ENCODE peak calls at places on chromosomes 1 and 21, in six cellular contexts. One of them, this sample, is unnamed.

GRCh38 chr1:228016181-228016510 is 9.3 kb downstream of the WNT3A start:
- DNase-seq in GM06990: no peak
- DNase-seq in CD8-positive, alpha-beta T cell: no peak
- DNase-seq in epithelial cell of esophagus: no peak
- DNase-seq in foreskin fibroblast: no peak
- DNase-seq in colonic mucosa: no peak
- DNase-seq in this sample: no peak

GRCh38 chr1:237058470-237058869 is 16.5 kb downstream of the RYR2 start:
- DNase-seq in GM06990: no peak
- DNase-seq in CD8-positive, alpha-beta T cell: no peak
- DNase-seq in epithelial cell of esophagus: no peak
- DNase-seq in foreskin fibroblast: no peak
- DNase-seq in colonic mucosa: no peak
- DNase-seq in this sample: no peak

GRCh38 chr21:38848187-38848609 is 42.5 kb downstream of the ETS2 start:
- DNase-seq in GM06990: no peak
- DNase-seq in CD8-positive, alpha-beta T cell: no peak
- DNase-seq in epithelial cell of esophagus: no peak
- DNase-seq in foreskin fibroblast: peak
- DNase-seq in colonic mucosa: peak
- DNase-seq in this sample: no peak

GRCh38 chr1:206560021-206560716 is 52.1 kb downstream of the EIF2D start:
- DNase-seq in GM06990: no peak
- DNase-seq in CD8-positive, alpha-beta T cell: no peak
- DNase-seq in epithelial cell of esophagus: no peak
- DNase-seq in foreskin fibroblast: no peak
- DNase-seq in colonic mucosa: no peak
- DNase-seq in this sample: no peak

GRCh38 chr1:228490120-228491078 is 3.2 kb downstream of the RNF187 start:
- DNase-seq in GM06990: no peak
- DNase-seq in CD8-positive, alpha-beta T cell: no peak
- DNase-seq in epithelial cell of esophagus: no peak
- DNase-seq in foreskin fibroblast: peak
- DNase-seq in colonic mucosa: no peak
- DNase-seq in this sample: no peak

GRCh38 chr1:158203693-158204457 is 23.2 kb downstream of the CD1D start:
- DNase-seq in GM06990: no peak
- DNase-seq in CD8-positive, alpha-beta T cell: no peak
- DNase-seq in epithelial cell of esophagus: peak
- DNase-seq in foreskin fibroblast: peak
- DNase-seq in colonic mucosa: peak
- DNase-seq in this sample: peak

GRCh38 chr1:229409616-229410369 is 24.1 kb downstream of the ACTA1 start:
- DNase-seq in GM06990: no peak
- DNase-seq in CD8-positive, alpha-beta T cell: no peak
- DNase-seq in epithelial cell of esophagus: no peak
- DNase-seq in foreskin fibroblast: no peak
- DNase-seq in colonic mucosa: no peak
- DNase-seq in this sample: no peak

GRCh38 chr21:39721885-39722284 is 23.1 kb upstream of the IGSF5 start:
- DNase-seq in GM06990: no peak
- DNase-seq in CD8-positive, alpha-beta T cell: no peak
- DNase-seq in epithelial cell of esophagus: no peak
- DNase-seq in foreskin fibroblast: no peak
- DNase-seq in colonic mucosa: peak
- DNase-seq in this sample: no peak

GRCh38 chr1:67256291-67257172 is 51.1 kb upstream of the IL12RB2 start:
- DNase-seq in GM06990: no peak
- DNase-seq in CD8-positive, alpha-beta T cell: no peak
- DNase-seq in epithelial cell of esophagus: peak
- DNase-seq in foreskin fibroblast: peak
- DNase-seq in colonic mucosa: no peak
- DNase-seq in this sample: no peak

GRCh38 chr1:44447051-44447806 is 42.2 kb downstream of the RNF220 start:
- DNase-seq in GM06990: no peak
- DNase-seq in CD8-positive, alpha-beta T cell: no peak
- DNase-seq in epithelial cell of esophagus: peak
- DNase-seq in foreskin fibroblast: peak
- DNase-seq in colonic mucosa: no peak
- DNase-seq in this sample: no peak

GRCh38 chr1:37676281-37677243 is 15.8 kb upstream of the CDCA8 start:
- DNase-seq in GM06990: peak
- DNase-seq in CD8-positive, alpha-beta T cell: no peak
- DNase-seq in epithelial cell of esophagus: no peak
- DNase-seq in foreskin fibroblast: peak
- DNase-seq in colonic mucosa: no peak
- DNase-seq in this sample: no peak

GRCh38 chr1:154148787-154149186 is 6.1 kb downstream of the NUP210L start:
- DNase-seq in GM06990: peak
- DNase-seq in CD8-positive, alpha-beta T cell: no peak
- DNase-seq in epithelial cell of esophagus: no peak
- DNase-seq in foreskin fibroblast: peak
- DNase-seq in colonic mucosa: no peak
- DNase-seq in this sample: no peak

GRCh38 chr1:178189814-178190213 is 95.9 kb downstream of the RASAL2 start:
- DNase-seq in GM06990: peak
- DNase-seq in CD8-positive, alpha-beta T cell: no peak
- DNase-seq in epithelial cell of esophagus: peak
- DNase-seq in foreskin fibroblast: peak
- DNase-seq in colonic mucosa: no peak
- DNase-seq in this sample: no peak

GRCh38 chr1:118945460-118945859 is 42.7 kb downstream of the TBX15 start:
- DNase-seq in GM06990: no peak
- DNase-seq in CD8-positive, alpha-beta T cell: no peak
- DNase-seq in epithelial cell of esophagus: no peak
- DNase-seq in foreskin fibroblast: peak
- DNase-seq in colonic mucosa: no peak
- DNase-seq in this sample: peak

GRCh38 chr21:44454747-44455523 is at the start of gene LRRC3:
- DNase-seq in GM06990: peak
- DNase-seq in CD8-positive, alpha-beta T cell: peak
- DNase-seq in epithelial cell of esophagus: peak
- DNase-seq in foreskin fibroblast: peak
- DNase-seq in colonic mucosa: peak
- DNase-seq in this sample: no peak

GRCh38 chr1:248359415-248359814 is 2.0 kb upstream of the OR2T4 start:
- DNase-seq in GM06990: no peak
- DNase-seq in CD8-positive, alpha-beta T cell: no peak
- DNase-seq in epithelial cell of esophagus: no peak
- DNase-seq in foreskin fibroblast: no peak
- DNase-seq in colonic mucosa: no peak
- DNase-seq in this sample: no peak

GRCh38 chr1:151512801-151513625 is 1.8 kb downstream of the CGN start:
- DNase-seq in GM06990: no peak
- DNase-seq in CD8-positive, alpha-beta T cell: no peak
- DNase-seq in epithelial cell of esophagus: peak
- DNase-seq in foreskin fibroblast: no peak
- DNase-seq in colonic mucosa: peak
- DNase-seq in this sample: no peak

GRCh38 chr1:205436776-205437485 is 15.1 kb upstream of the LEMD1 start:
- DNase-seq in GM06990: no peak
- DNase-seq in CD8-positive, alpha-beta T cell: no peak
- DNase-seq in epithelial cell of esophagus: no peak
- DNase-seq in foreskin fibroblast: no peak
- DNase-seq in colonic mucosa: no peak
- DNase-seq in this sample: no peak

GRCh38 chr1:167105150-167105840 is 11.4 kb downstream of the STYXL2 start:
- DNase-seq in GM06990: no peak
- DNase-seq in CD8-positive, alpha-beta T cell: no peak
- DNase-seq in epithelial cell of esophagus: no peak
- DNase-seq in foreskin fibroblast: no peak
- DNase-seq in colonic mucosa: no peak
- DNase-seq in this sample: no peak

GRCh38 chr1:4485398-4485797 is 169.0 kb upstream of the AJAP1 start:
- DNase-seq in GM06990: no peak
- DNase-seq in CD8-positive, alpha-beta T cell: no peak
- DNase-seq in epithelial cell of esophagus: no peak
- DNase-seq in foreskin fibroblast: no peak
- DNase-seq in colonic mucosa: no peak
- DNase-seq in this sample: no peak

GRCh38 chr1:10407201-10407600 is 8.3 kb downstream of the PGD start:
- DNase-seq in GM06990: no peak
- DNase-seq in CD8-positive, alpha-beta T cell: no peak
- DNase-seq in epithelial cell of esophagus: no peak
- DNase-seq in foreskin fibroblast: no peak
- DNase-seq in colonic mucosa: no peak
- DNase-seq in this sample: no peak

GRCh38 chr1:61842863-61843514 is 100.7 kb downstream of the PATJ start:
- DNase-seq in GM06990: no peak
- DNase-seq in CD8-positive, alpha-beta T cell: no peak
- DNase-seq in epithelial cell of esophagus: peak
- DNase-seq in foreskin fibroblast: peak
- DNase-seq in colonic mucosa: no peak
- DNase-seq in this sample: peak
- TF ChIP-seq CTCF in GM06990: no peak
- TF ChIP-seq CTCF in CD8-positive, alpha-beta T cell: no peak
- TF ChIP-seq CTCF in epithelial cell of esophagus: peak
- TF ChIP-seq CTCF in foreskin fibroblast: peak
- TF ChIP-seq CTCF in colonic mucosa: no peak
- TF ChIP-seq CTCF in this sample: peak

DNA sequence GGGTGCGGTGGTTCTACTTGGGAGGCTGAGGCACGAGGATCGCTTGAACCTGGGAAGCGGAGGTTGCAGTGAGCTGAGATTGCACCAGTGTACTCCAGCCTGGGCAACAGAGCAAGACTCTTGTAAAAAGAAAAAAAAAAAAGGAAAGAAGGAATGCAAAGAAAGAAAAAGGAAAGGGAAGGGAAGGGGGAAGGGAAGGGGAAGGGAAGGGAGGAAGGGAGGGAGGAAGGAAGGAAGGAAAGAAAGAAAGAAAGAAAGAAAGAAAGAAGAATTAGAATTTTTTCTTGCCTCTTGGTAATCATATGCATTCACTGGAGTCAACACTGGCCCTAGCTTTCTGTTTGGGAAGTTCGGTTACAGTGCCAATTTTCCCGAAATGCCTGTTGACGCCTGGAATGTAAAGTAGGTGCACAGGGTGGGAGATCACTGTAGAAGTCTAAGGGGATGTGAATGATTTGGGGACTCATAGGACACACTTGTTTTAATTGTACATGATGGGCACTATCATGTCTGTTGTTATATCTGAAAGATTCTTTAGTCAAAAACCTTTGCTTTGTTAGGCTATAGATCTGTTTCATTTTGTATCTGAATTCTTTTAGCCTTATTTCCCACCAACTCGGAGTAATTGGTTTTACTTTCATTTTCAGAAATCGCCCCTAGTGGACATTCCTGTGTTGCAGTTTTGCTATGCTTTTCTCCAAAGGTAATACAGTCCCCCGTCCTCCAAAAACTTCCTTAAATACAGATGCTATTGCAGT is 59.8 kb upstream of the MORC3 start:
- DNase-seq in GM06990: no peak
- DNase-seq in CD8-positive, alpha-beta T cell: no peak
- DNase-seq in epithelial cell of esophagus: peak
- DNase-seq in foreskin fibroblast: peak
- DNase-seq in colonic mucosa: peak
- DNase-seq in this sample: peak
- TF ChIP-seq CTCF in GM06990: peak
- TF ChIP-seq CTCF in CD8-positive, alpha-beta T cell: peak
- TF ChIP-seq CTCF in epithelial cell of esophagus: peak
- TF ChIP-seq CTCF in foreskin fibroblast: peak
- TF ChIP-seq CTCF in colonic mucosa: peak
- TF ChIP-seq CTCF in this sample: peak

DNA sequence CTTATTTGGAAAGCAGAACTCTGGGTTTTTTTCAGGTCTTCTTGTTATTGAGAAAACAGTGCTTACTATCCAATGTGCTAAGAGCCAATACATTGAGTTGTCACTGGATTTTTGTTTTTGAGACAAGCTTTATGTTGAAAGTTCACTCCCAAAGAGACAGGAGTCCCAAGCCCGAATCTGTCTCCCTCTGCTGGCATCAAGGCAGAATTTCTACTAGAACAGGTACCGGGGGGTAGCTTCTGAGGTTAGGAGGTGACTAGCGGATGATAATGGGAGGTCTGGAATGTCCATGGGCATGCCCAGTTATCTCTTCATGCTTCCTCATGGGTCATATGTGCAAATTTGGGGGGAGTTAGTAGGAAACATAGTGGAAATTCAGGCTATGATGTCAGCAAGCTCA is 25.1 kb downstream of the ZNF124 start:
- DNase-seq in GM06990: no peak
- DNase-seq in CD8-positive, alpha-beta T cell: no peak
- DNase-seq in epithelial cell of esophagus: no peak
- DNase-seq in foreskin fibroblast: no peak
- DNase-seq in colonic mucosa: no peak
- DNase-seq in this sample: no peak
- TF ChIP-seq CTCF in GM06990: no peak
- TF ChIP-seq CTCF in CD8-positive, alpha-beta T cell: no peak
- TF ChIP-seq CTCF in epithelial cell of esophagus: peak
- TF ChIP-seq CTCF in foreskin fibroblast: no peak
- TF ChIP-seq CTCF in colonic mucosa: no peak
- TF ChIP-seq CTCF in this sample: peak

DNA sequence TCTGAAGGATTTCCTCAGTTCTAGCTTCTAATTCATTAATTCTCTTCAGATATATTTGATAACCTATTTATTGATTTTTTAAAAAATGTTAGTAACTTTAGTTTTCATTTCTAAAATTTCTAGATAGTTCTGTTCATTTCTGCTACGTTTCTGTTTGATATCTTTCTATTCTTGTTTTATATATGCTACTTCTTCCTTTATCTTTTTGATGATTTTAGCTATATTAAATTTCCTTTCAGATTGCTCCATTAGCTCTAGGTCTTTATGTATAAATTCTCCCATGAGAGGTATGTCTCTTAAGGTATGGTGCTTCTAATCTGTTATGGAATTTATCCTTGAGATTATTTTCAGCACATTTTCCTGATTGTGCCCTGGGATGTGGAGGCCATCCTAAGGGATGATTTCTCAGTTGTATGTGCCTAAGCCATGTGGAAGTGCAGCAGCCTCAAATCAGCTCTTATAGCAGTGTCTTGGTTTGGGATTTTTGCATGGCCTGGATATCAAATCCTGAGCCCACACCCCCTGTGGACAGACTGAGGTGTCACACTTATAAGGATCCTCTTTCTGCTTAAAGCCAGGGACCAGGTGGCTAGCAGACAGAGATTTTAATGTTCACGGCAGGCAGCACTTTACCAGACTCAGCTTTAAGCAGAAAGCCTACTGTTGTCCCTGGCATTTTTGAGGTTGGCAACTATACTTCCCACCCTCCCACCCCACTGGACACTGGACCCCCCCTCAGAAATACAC is 6.2 kb upstream of the KCNQ4 start:
- DNase-seq in GM06990: no peak
- DNase-seq in CD8-positive, alpha-beta T cell: no peak
- DNase-seq in epithelial cell of esophagus: no peak
- DNase-seq in foreskin fibroblast: no peak
- DNase-seq in colonic mucosa: no peak
- DNase-seq in this sample: no peak
- TF ChIP-seq CTCF in GM06990: no peak
- TF ChIP-seq CTCF in CD8-positive, alpha-beta T cell: no peak
- TF ChIP-seq CTCF in epithelial cell of esophagus: no peak
- TF ChIP-seq CTCF in foreskin fibroblast: no peak
- TF ChIP-seq CTCF in colonic mucosa: no peak
- TF ChIP-seq CTCF in this sample: no peak

GRCh38 chr1:54800899-54801759 is at the start of gene TTC22:
- DNase-seq in GM06990: peak
- DNase-seq in CD8-positive, alpha-beta T cell: peak
- DNase-seq in epithelial cell of esophagus: peak
- DNase-seq in foreskin fibroblast: peak
- DNase-seq in colonic mucosa: peak
- DNase-seq in this sample: no peak
- TF ChIP-seq CTCF in GM06990: peak
- TF ChIP-seq CTCF in CD8-positive, alpha-beta T cell: peak
- TF ChIP-seq CTCF in epithelial cell of esophagus: peak
- TF ChIP-seq CTCF in foreskin fibroblast: peak
- TF ChIP-seq CTCF in colonic mucosa: peak
- TF ChIP-seq CTCF in this sample: peak

This sample was measured in HFFc6.